ENCODE peak calls at places on chromosomes 7 and 10, in seven cellular contexts. U is adrenal gland, E is fibroblast of the aortic adventitia, Q is HCT116, R is AG04450, W is cardiac muscle cell, C is HFF-Myc. P is an unnamed sample.

GRCh38 chr10:62619409-62619730 is 185.2 kb upstream of the ADO start:
- DNase-seq in U (no peak), E (peak), Q (no peak), R (no peak), W (no peak), C (no peak), P (no peak)

GRCh38 chr10:125076891-125077643 is 83.3 kb downstream of the CTBP2 start:
- DNase-seq in U (no peak), E (no peak), Q (no peak), R (no peak), W (no peak), C (no peak), P (no peak)

GRCh38 chr7:2527505-2528464 is 8.2 kb downstream of the LFNG start:
- DNase-seq in U (peak), E (peak), Q (no peak), R (no peak), W (no peak), C (no peak), P (peak)

GRCh38 chr7:111499027-111499426 is 63.3 kb downstream of the IMMP2L start:
- DNase-seq in U (peak), E (peak), Q (peak), R (peak), W (no peak), C (peak), P (peak)

GRCh38 chr10:3251172-3251571 is 78.6 kb upstream of the PITRM1 start:
- DNase-seq in U (no peak), E (no peak), Q (no peak), R (no peak), W (no peak), C (no peak), P (no peak)

GRCh38 chr10:77513783-77514331 is 123.8 kb downstream of the KCNMA1 start:
- DNase-seq in U (peak), E (peak), Q (peak), R (peak), W (peak), C (no peak), P (peak)

GRCh38 chr10:72637398-72637857 is 11.5 kb upstream of the MICU1 start:
- DNase-seq in U (peak), E (peak), Q (no peak), R (no peak), W (peak), C (no peak), P (peak)

GRCh38 chr10:201328-201771 is 66.1 kb downstream of the ZMYND11 start:
- DNase-seq in U (no peak), E (peak), Q (no peak), R (no peak), W (no peak), C (no peak), P (no peak)

GRCh38 chr10:99339077-99339476 is 9.9 kb downstream of the CNNM1 start:
- DNase-seq in U (no peak), E (no peak), Q (no peak), R (no peak), W (no peak), C (no peak), P (no peak)

GRCh38 chr7:157758468-157759245 is 421.9 kb downstream of the DNAJB6 start:
- DNase-seq in U (no peak), E (no peak), Q (no peak), R (no peak), W (no peak), C (no peak), P (no peak)

GRCh38 chr7:127107601-127108007 is 145.1 kb downstream of the GRM8 start:
- DNase-seq in U (peak), E (peak), Q (peak), R (peak), W (peak), C (peak), P (peak)
- TF ChIP-seq CTCF in U (peak), E (peak), Q (peak), R (peak), W (peak), C (peak), P (peak)

GRCh38 chr7:33907625-33908024 is 2.3 kb downstream of the BMPER start:
- DNase-seq in U (no peak), E (no peak), Q (no peak), R (no peak), W (no peak), C (no peak), P (no peak)

GRCh38 chr7:33909755-33910154 is 4.4 kb downstream of the BMPER start:
- DNase-seq in U (no peak), E (peak), Q (no peak), R (no peak), W (no peak), C (no peak), P (no peak)

GRCh38 chr7:33906697-33907096 is 1.4 kb downstream of the BMPER start:
- DNase-seq in U (no peak), E (no peak), Q (no peak), R (no peak), W (no peak), C (no peak), P (no peak)

GRCh38 chr7:33910756-33911155 is 5.4 kb downstream of the BMPER start:
- DNase-seq in U (no peak), E (no peak), Q (no peak), R (no peak), W (no peak), C (no peak), P (no peak)

GRCh38 chr7:33909312-33909711 is 4.0 kb downstream of the BMPER start:
- DNase-seq in U (no peak), E (peak), Q (no peak), R (no peak), W (no peak), C (no peak), P (no peak)
- TF ChIP-seq CTCF in U (no peak), E (no peak), Q (no peak), R (no peak), W (no peak), C (no peak), P (no peak)

DNA sequence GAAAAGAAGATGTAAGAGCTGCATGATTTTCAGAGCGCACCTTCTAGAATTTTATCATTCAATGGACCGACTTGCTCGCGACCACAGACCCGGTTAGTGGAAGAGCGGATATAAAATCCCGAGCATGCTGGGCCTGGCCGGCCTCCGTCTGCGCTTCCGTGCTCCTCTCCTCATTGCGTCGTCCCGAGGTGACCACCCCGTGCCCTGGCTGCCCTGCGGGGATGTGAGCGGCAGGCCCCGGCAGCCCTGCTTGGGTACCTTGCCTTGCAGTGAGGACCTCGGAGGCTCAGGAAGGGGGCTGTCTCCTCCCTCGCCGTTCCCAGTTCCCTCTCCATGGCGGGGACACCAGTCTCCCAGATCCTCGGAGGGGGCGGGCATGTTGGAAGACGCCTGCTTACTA is 330.9 kb upstream of the SHH start:
- DNase-seq in U (no peak), E (no peak), Q (no peak), R (no peak), W (no peak), C (no peak), P (no peak)
- TF ChIP-seq CTCF in U (no peak), E (no peak), Q (no peak), R (no peak), W (no peak), C (no peak), P (no peak)

DNA sequence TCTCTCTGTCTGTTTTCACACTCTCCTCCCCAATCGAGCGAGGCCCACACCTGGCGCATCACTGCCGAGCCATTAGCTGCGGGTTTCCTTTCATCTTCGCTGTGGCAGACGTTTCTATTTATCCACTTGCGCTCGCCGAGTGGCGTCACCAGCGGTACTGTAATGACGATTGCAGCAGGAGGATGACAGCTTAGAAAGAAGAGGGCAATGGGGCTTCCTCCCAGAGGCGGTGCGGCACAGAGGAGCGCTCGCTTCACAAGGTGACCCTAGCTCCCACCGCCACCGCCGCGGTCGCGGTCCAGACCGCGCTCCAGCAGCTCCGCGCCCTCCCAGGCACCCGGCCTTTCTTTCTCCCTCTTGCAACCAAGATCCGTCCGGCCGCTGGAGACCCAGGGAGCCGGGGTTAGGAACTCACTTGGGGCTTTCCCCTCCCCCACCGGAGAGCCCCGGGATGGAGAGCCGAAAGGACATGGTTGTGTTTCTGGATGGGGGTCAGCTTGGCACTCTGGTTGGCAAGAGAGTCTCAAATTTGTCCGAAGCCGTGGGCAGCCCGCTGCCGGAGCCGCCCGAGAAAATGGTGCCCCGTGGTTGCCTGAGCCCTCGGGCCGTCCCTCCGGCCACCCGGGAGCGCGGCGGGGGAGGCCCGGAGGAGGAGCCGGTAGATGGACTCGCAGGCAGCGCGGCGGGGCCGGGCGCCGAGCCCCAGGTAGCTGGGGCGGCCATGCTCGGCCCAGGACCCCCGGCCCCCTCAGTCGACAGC is at the start of gene EVX1:
- DNase-seq in U (peak), E (no peak), Q (no peak), R (no peak), W (no peak), C (no peak), P (no peak)
- TF ChIP-seq CTCF in U (no peak), E (no peak), Q (no peak), R (no peak), W (no peak), C (no peak), P (no peak)

GRCh38 chr7:27191081-27191715 is 6.2 kb upstream of the HOXA11 start:
- DNase-seq in U (no peak), E (no peak), Q (no peak), R (no peak), W (no peak), C (no peak), P (no peak)
- TF ChIP-seq CTCF in U (no peak), E (no peak), Q (no peak), R (no peak), W (no peak), C (no peak), P (no peak)

GRCh38 chr7:51366930-51367613 is 50.5 kb upstream of the COBL start:
- DNase-seq in U (peak), E (peak), Q (no peak), R (no peak), W (peak), C (no peak), P (peak)

GRCh38 chr7:51374936-51375335 is 58.3 kb upstream of the COBL start:
- DNase-seq in U (no peak), E (no peak), Q (peak), R (no peak), W (no peak), C (no peak), P (no peak)

GRCh38 chr7:51367614-51367968 is 51.0 kb upstream of the COBL start:
- DNase-seq in U (no peak), E (no peak), Q (no peak), R (no peak), W (no peak), C (no peak), P (no peak)

GRCh38 chr7:51366172-51366728 is 49.6 kb upstream of the COBL start:
- DNase-seq in U (no peak), E (no peak), Q (no peak), R (no peak), W (no peak), C (no peak), P (no peak)

GRCh38 chr7:51369746-51370145 is 53.1 kb upstream of the COBL start:
- DNase-seq in U (no peak), E (peak), Q (no peak), R (no peak), W (peak), C (no peak), P (peak)
- TF ChIP-seq CTCF in U (peak), E (peak), Q (peak), R (peak), W (peak), C (peak), P (peak)

GRCh38 chr10:81843042-81843441 is 32.0 kb upstream of the NRG3 start:
- DNase-seq in U (no peak), E (no peak), Q (no peak), R (no peak), W (no peak), C (no peak), P (peak)
- TF ChIP-seq CTCF in U (no peak), E (no peak), Q (no peak), R (no peak), W (no peak), C (no peak), P (no peak)

DNA sequence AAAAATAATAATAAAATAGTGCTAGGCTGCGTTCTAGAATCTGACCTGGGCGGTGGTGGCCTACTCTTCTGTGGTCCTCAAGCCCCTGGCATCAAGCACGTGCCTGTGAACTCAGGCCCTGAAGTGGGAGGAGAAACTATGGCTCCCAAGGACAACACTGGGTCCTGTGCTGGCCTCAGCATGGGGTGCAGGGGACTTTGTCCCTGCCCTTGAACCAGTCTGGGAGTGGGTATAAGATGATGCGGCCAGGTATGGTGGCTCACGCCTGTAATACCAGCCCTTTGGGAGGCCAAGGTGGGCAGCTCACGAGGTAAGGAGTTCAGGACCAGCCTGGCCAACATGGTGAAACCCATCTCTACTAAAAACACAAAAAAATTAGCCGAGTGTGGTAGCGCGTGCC is 5.5 kb downstream of the ZP3 start:
- DNase-seq in U (no peak), E (no peak), Q (no peak), R (no peak), W (no peak), C (no peak), P (no peak)
- TF ChIP-seq CTCF in U (no peak), E (no peak), Q (no peak), R (no peak), W (no peak), C (no peak), P (no peak)

GRCh38 chr10:58818889-58819288 is 306.2 kb downstream of the BICC1 start:
- DNase-seq in U (no peak), E (peak), Q (no peak), R (peak), W (no peak), C (peak), P (peak)
- TF ChIP-seq CTCF in U (no peak), E (no peak), Q (no peak), R (no peak), W (peak), C (no peak), P (peak)

P was measured in MCF 10A.